ENCODE peak calls at places on chromosomes 5 and 9, in eight cellular contexts. X, N, A, O, Q, F, V and B are unnamed samples.

GRCh38 chr5:152293189-152293588 is 111.9 kb downstream of the NMUR2 start:
- DNase-seq in O (no peak), A (no peak), X (no peak), Q (no peak), F (no peak), V (no peak), N (no peak), B (no peak)

GRCh38 chr5:40514986-40515385 is 164.7 kb upstream of the PTGER4 start:
- DNase-seq in X (no peak), A (no peak), V (no peak), O (no peak), F (no peak), Q (no peak), N (no peak), B (no peak)

GRCh38 chr5:42467981-42468524 is 44.8 kb downstream of the GHR start:
- DNase-seq in V (no peak), F (no peak), Q (no peak), A (no peak), X (no peak), N (no peak), O (no peak), B (no peak)

GRCh38 chr9:37678789-37679273 is 28.1 kb downstream of the FRMPD1 start:
- DNase-seq in N (no peak), O (no peak), V (no peak), A (peak; percentile 4), F (no peak), Q (no peak), X (peak; percentile 74), B (no peak)

GRCh38 chr9:76369583-76369982 is 24.6 kb downstream of the RFK start:
- DNase-seq in Q (no peak), V (peak; percentile 12), N (peak; percentile 90), X (peak; percentile 96), A (no peak), F (no peak), O (no peak), B (no peak)

GRCh38 chr5:133602829-133603380 is 9.4 kb downstream of the FSTL4 start:
- DNase-seq in X (peak; percentile 14), N (no peak), A (no peak), V (no peak), F (no peak), Q (no peak), O (no peak), B (no peak)

GRCh38 chr5:180334751-180335613 is 18.2 kb downstream of the GFPT2 start:
- DNase-seq in F (no peak), O (no peak), A (no peak), X (no peak), N (no peak), Q (no peak), V (no peak), B (no peak)

GRCh38 chr9:37669232-37669631 is 18.5 kb downstream of the FRMPD1 start:
- DNase-seq in A (no peak), Q (no peak), N (no peak), O (no peak), X (no peak), V (no peak), F (no peak), B (no peak)

GRCh38 chr5:79240561-79240960 is 4.6 kb downstream of the JMY start:
- DNase-seq in Q (no peak), X (no peak), F (no peak), N (no peak), A (no peak), V (no peak), O (no peak), B (no peak)

GRCh38 chr5:15320896-15321295 is 179.1 kb upstream of the FBXL7 start:
- DNase-seq in Q (peak; percentile 42), V (no peak), O (no peak), N (no peak), X (no peak), A (no peak), F (no peak), B (no peak)

GRCh38 chr5:137822158-137822764 is 45.4 kb upstream of the MYOT start:
- DNase-seq in N (peak; percentile 9), V (peak; percentile 40), O (peak; percentile 30), A (no peak), Q (peak; percentile 49), F (peak; percentile 47), X (peak; percentile 5), B (no peak)

GRCh38 chr5:171989276-171989675 is 17.2 kb downstream of the FBXW11 start:
- DNase-seq in O (no peak), V (no peak), X (no peak), Q (no peak), F (no peak), A (peak; percentile 28), N (no peak), B (no peak)

GRCh38 chr5:78594946-78595921 is 53.3 kb downstream of the LHFPL2 start:
- DNase-seq in N (no peak), X (no peak), A (no peak), F (no peak), Q (no peak), O (no peak), V (no peak), B (no peak)

GRCh38 chr9:90458485-90458884 is 184.1 kb downstream of the DIRAS2 start:
- DNase-seq in V (no peak), F (no peak), A (no peak), O (peak; percentile 54), X (no peak), N (peak; percentile 19), Q (no peak), B (no peak)

GRCh38 chr9:137305060-137305787 is 3.2 kb upstream of the NRARP start:
- DNase-seq in N (peak; percentile 38), A (peak; percentile 71), F (no peak), X (no peak), O (no peak), V (peak; percentile 75), Q (no peak), B (peak; percentile 77)